ENCODE peak calls at places on chromosomes 5 and 9, in six cellular contexts. B is sigmoid colon, P is breast epithelium, Z is prostate gland, D is HCT116, C is stomach. E is an unnamed sample.
A peak's percentile ranks its signal among the peaks of the same experiment; 100 is the strongest.

GRCh38 chr5:173018352-173018751 is 34.8 kb downstream of the ATP6V0E1 start:
- DNase-seq in B (no peak), P (no peak), Z (no peak), D (no peak), C (no peak), E (no peak)

GRCh38 chr5:110333384-110333783 is 393.1 kb downstream of the TMEM232 start:
- DNase-seq in B (no peak), P (no peak), Z (no peak), D (peak; percentile 3), C (no peak), E (no peak)

GRCh38 chr5:32225445-32225844 is 51.3 kb upstream of the GOLPH3 start:
- DNase-seq in B (peak; percentile 90), P (no peak), Z (peak; percentile 47), D (no peak), C (no peak), E (no peak)

GRCh38 chr9:121690316-121690715 is 38.9 kb downstream of the DAB2IP start:
- DNase-seq in B (no peak), P (no peak), Z (no peak), D (no peak), C (no peak), E (no peak)

GRCh38 chr5:57033103-57033502 is 81.2 kb upstream of the MIER3 start:
- DNase-seq in B (no peak), P (no peak), Z (no peak), D (peak; percentile 34), C (peak; percentile 72), E (no peak)

GRCh38 chr9:130971294-130971849 is 32.3 kb upstream of the FIBCD1 start:
- DNase-seq in B (no peak), P (no peak), Z (no peak), D (no peak), C (no peak), E (no peak)

GRCh38 chr5:128825826-128826225 is 139.5 kb upstream of the SLC27A6 start:
- DNase-seq in B (no peak), P (no peak), Z (no peak), D (no peak), C (no peak), E (no peak)

GRCh38 chr5:148620696-148621095 is 33.6 kb downstream of the HTR4 start:
- DNase-seq in B (no peak), P (no peak), Z (no peak), D (no peak), C (no peak), E (no peak)

GRCh38 chr9:94655739-94656138 is 16.4 kb upstream of the FBP1 start:
- DNase-seq in B (no peak), P (no peak), Z (no peak), D (no peak), C (no peak), E (no peak)

GRCh38 chr9:21968331-21969010 is 25.7 kb downstream of the CDKN2A start:
- DNase-seq in B (no peak), P (no peak), Z (no peak), D (no peak), C (no peak), E (no peak)

GRCh38 chr9:16484744-16485143 is 385.7 kb downstream of the BNC2 start:
- DNase-seq in B (no peak), P (no peak), Z (no peak), D (no peak), C (no peak), E (no peak)

GRCh38 chr9:137176302-137177182 is 4.7 kb upstream of the TMEM210 start:
- DNase-seq in B (no peak), P (no peak), Z (peak; percentile 39), D (no peak), C (peak; percentile 53), E (no peak)
- TF ChIP-seq POLR2AphosphoS5 in B (no peak), P (no peak), Z (peak; percentile 55), D (no peak), C (no peak), E (peak; percentile 44)

DNA sequence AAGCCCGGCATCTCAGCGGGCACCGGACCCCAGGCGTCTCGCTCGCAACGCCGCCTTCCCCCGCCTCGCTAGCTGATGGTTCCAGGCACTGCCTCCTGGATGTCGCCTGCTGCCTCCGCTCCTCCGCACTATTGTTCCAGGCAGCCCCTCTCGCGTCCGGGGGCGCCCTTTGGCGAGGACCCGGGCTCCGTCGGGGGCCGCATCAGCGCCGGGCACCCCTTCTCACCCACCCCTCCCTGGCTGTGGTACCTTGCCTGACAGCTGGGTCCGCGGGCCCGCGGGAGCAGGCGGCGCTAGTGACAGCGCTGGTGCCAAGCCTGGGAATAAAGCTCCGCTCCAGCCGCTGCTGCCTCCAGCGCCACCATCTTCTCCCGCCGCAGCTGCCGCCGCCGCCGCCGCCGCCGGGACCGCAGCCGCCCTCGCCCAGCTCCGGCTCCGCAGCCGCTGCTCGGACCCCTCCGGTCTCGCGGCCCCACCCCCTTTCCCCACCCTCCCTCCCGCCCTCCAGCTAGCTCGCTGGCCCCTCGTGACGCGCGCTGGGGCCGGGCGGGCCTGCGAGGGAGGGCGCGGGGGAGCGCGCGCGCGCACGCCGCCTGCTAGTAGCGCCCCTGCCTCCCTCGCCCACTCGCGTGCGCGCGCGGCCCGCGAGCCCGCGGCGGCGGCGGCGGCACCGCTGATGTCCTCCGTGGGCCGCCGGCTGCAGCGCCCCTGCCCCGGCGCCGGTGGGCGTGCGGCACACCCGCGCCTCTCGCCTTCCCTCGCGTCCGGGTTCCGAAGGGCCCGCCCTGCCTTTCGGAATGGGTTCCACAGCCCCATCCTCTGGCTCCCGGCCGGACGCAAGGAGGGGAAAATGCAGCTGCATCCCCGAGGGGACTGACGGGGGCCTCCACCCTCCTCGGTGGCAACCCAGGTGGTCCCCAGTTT is at the start of gene APBA1:
- DNase-seq in B (peak; percentile 80), P (peak; percentile 52), Z (peak; percentile 50), D (no peak), C (peak; percentile 47), E (peak; percentile 25)
- TF ChIP-seq POLR2AphosphoS5 in B (no peak), P (no peak), Z (no peak), D (no peak), C (no peak), E (no peak)

GRCh38 chr5:141848771-141849370 is 29.3 kb downstream of the PCDH1 start:
- DNase-seq in B (peak; percentile 75), P (peak; percentile 74), Z (peak; percentile 60), D (no peak), C (peak; percentile 80), E (no peak)

GRCh38 chr5:141843156-141843927 is 34.9 kb downstream of the PCDH1 start:
- DNase-seq in B (no peak), P (peak; percentile 62), Z (no peak), D (no peak), C (peak; percentile 63), E (no peak)

GRCh38 chr5:141846031-141846430 is 32.2 kb downstream of the PCDH1 start:
- DNase-seq in B (no peak), P (no peak), Z (no peak), D (no peak), C (peak; percentile 40), E (no peak)

GRCh38 chr5:141844414-141845097 is 33.7 kb downstream of the PCDH1 start:
- DNase-seq in B (no peak), P (no peak), Z (no peak), D (no peak), C (no peak), E (no peak)

DNA sequence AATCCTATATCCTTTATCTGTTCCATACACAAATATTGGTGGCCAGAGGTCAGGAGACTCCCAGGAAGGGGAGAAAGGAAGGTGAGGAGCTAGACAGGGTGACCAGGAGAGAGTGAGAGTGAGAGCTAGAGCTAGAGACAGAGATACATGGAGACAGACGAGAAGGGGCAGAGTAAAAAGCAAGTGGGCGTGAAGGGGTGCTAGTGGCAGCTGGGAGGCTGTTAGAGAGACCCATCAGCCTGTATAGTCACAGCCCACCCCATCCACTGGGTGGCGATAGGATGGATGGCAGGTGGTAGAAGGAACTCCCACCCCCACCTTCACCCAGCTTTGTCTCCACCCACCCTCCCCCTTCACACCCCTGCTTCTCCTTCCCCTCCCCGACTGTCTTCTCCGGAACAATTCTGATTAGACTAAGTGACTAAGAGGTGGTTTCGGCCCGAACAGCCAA is 32.8 kb downstream of the PCDH1 start:
- DNase-seq in B (no peak), P (no peak), Z (no peak), D (no peak), C (no peak), E (no peak)
- TF ChIP-seq POLR2AphosphoS5 in B (no peak), P (no peak), Z (no peak), D (no peak), C (no peak), E (no peak)

GRCh38 chr5:89120719-89121118 is 237.7 kb upstream of the MEF2C start:
- DNase-seq in B (peak; percentile 61), P (no peak), Z (no peak), D (no peak), C (no peak), E (no peak)
- TF ChIP-seq POLR2AphosphoS5 in B (no peak), P (no peak), Z (no peak), D (no peak), C (no peak), E (no peak)

DNA sequence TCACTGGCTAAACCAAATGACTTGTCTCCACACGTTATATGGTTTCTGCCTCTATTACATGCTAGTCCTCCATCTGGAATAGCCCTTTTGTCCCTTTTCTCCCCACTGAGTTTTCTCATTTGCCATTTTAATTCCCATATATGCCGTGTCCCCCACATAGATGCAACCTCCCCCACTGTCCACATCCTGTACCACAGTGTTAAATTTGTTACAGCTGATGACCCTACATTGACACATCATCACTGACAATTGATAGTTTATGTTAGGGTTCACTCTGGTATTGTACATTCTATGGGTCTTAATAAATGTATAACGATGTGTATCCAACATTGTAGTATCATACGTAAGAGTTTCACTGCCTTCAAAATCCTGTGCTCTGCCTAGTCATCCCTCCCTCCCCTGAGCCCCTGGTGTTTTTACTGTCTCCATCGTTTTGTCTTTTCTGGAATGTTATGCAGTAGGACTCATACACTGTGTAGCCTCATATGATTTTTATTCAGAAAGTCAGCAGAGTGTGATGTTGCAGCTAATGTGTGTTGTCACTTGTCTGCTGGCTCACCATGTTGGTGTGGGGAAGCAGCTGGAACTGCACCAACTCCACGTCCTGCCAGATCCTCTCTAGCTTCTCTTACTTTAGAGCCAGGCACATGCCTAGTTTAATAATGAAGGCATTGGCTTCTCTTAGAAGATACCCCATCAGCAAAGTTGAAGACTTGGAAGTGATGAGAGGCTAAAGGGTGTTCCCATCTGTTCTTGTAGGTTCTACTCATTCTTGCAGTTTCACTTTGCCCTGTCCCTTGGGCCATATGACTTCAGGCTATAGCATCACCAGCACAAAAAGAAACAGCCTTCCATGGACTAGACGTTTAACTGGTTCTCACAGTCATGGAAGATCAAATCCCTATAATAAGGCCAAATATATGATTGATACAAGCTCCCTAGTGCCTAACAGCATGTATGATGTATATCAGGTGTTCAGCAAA is 30.2 kb downstream of the LRRC70 start:
- DNase-seq in B (no peak), P (no peak), Z (no peak), D (no peak), C (no peak), E (no peak)
- TF ChIP-seq POLR2AphosphoS5 in B (no peak), P (no peak), Z (no peak), D (no peak), C (no peak), E (no peak)

E was measured in GM12892.